ENCODE peak calls at places on chromosome 1, in nine cellular contexts. Z is T-helper 1 cell; I is Calu3; J is AG04450; S is GM12891; L is MV-4-11; N is dorsolateral prefrontal cortex; V is activated CD8-positive, alpha-beta T cell treated with anti-CD3 and anti-CD28 coated beads for 36 hours; E is activated CD4-positive, alpha-beta T cell treated with anti-CD3 and anti-CD28 coated beads for 1 hour. O is an unnamed sample.

GRCh38 chr1:18890704-18891103 is 11.7 kb downstream of the ALDH4A1 start:
- DNase-seq in Z (no peak), I (no peak), J (no peak), S (no peak), L (no peak), N (no peak), V (no peak), E (no peak), O (peak)

GRCh38 chr1:200129480-200129879 is 102.0 kb downstream of the NR5A2 start:
- DNase-seq in Z (no peak), I (no peak), J (no peak), S (no peak), L (no peak), N (no peak), V (peak), E (no peak), O (no peak)

GRCh38 chr1:184986250-184986649 is 11.9 kb upstream of the NIBAN1 start:
- DNase-seq in Z (no peak), I (no peak), J (no peak), S (no peak), L (no peak), N (no peak), V (no peak), E (no peak), O (no peak)

GRCh38 chr1:116748272-116748671 is 6.0 kb upstream of the CD2 start:
- DNase-seq in Z (no peak), I (no peak), J (no peak), S (no peak), L (no peak), N (no peak), V (no peak), E (no peak), O (no peak)

GRCh38 chr1:116794804-116795481 is 40.7 kb downstream of the CD2 start:
- DNase-seq in Z (no peak), I (no peak), J (no peak), S (peak), L (peak), N (no peak), V (no peak), E (no peak), O (no peak)

GRCh38 chr1:11989669-11990068 is 9.4 kb downstream of the MFN2 start:
- DNase-seq in Z (no peak), I (no peak), J (no peak), S (no peak), L (no peak), N (no peak), V (no peak), E (no peak), O (no peak)

GRCh38 chr1:37631039-37631428 is 3.7 kb downstream of the RSPO1 start:
- DNase-seq in Z (no peak), I (no peak), J (no peak), S (no peak), L (no peak), N (no peak), V (no peak), E (no peak), O (no peak)

GRCh38 chr1:15345711-15346355 is 63.9 kb upstream of the EFHD2 start:
- DNase-seq in Z (peak), I (no peak), J (no peak), S (peak), L (peak), N (peak), V (peak), E (peak), O (no peak)